ENCODE peak calls at places on chromosomes 3 and 15, in four cellular contexts. B is ELR, L is SJSA1, K is NCI-H69. X is an unnamed sample.

GRCh38 chr3:95705786-95706418 is 1108.5 kb upstream of the EPHA6 start:
- DNase-seq in B (no peak), L (no peak), K (no peak), X (no peak)

GRCh38 chr3:193909387-193909786 is 226.6 kb upstream of the HES1 start:
- DNase-seq in B (no peak), L (no peak), K (no peak), X (no peak)

GRCh38 chr3:129929383-129929782 is 35.9 kb upstream of the TMCC1 start:
- DNase-seq in B (no peak), L (no peak), K (no peak), X (no peak)

GRCh38 chr3:127044996-127045395 is 62.1 kb downstream of the PLXNA1 start:
- DNase-seq in B (peak; percentile 25), L (no peak), K (peak; percentile 86), X (no peak)

GRCh38 chr15:85580914-85581313 is 200.5 kb downstream of the AKAP13 start:
- DNase-seq in B (no peak), L (no peak), K (no peak), X (no peak)

GRCh38 chr3:41933154-41933676 is 28.7 kb downstream of the ULK4 start:
- DNase-seq in B (peak; percentile 51), L (no peak), K (no peak), X (no peak)

GRCh38 chr3:21654662-21655061 is 96.3 kb downstream of the ZNF385D start:
- DNase-seq in B (no peak), L (no peak), K (no peak), X (no peak)

GRCh38 chr3:71695000-71695482 is 30.2 kb downstream of the EIF4E3 start:
- DNase-seq in B (no peak), L (no peak), K (no peak), X (no peak)

GRCh38 chr15:84033793-84034553 is 201.6 kb upstream of the GOLGA6L4 start:
- DNase-seq in B (no peak), L (no peak), K (no peak), X (no peak)

GRCh38 chr3:39108309-39108708 is 829 bp downstream of the TTC21A start:
- DNase-seq in B (no peak), L (peak; percentile 21), K (no peak), X (no peak)

GRCh38 chr3:172103724-172104123 is 64.3 kb downstream of the FNDC3B start:
- DNase-seq in B (peak; percentile 47), L (no peak), K (peak; percentile 50), X (no peak)

GRCh38 chr3:186277268-186277909 is 84.6 kb downstream of the DGKG start:
- DNase-seq in B (peak; percentile 70), L (no peak), K (peak; percentile 26), X (peak; percentile 37)

GRCh38 chr15:72722071-72722696 is 36.2 kb downstream of the BBS4 start:
- DNase-seq in B (peak; percentile 73), L (peak; percentile 73), K (peak; percentile 49), X (peak; percentile 80)